ENCODE peak calls at places on chromosomes 5 and 9, in four cellular contexts. One of them, this sample, is unnamed.

GRCh38 chr9:4615251-4615650 is 46.8 kb upstream of the PLPP6 start:
- DNase-seq in stimulated activated CD8-positive, alpha-beta memory T cell treated with anti-CD3 and anti-CD28 coated beads, Interleukin-2, amount 100 ng/mL, for 48 hours: no peak
- DNase-seq in amygdala: no peak
- DNase-seq in GM06990: no peak
- DNase-seq in this sample: no peak

GRCh38 chr5:10019236-10019635 is 230.5 kb downstream of the ATPSCKMT start:
- DNase-seq in stimulated activated CD8-positive, alpha-beta memory T cell treated with anti-CD3 and anti-CD28 coated beads, Interleukin-2, amount 100 ng/mL, for 48 hours: no peak
- DNase-seq in amygdala: no peak
- DNase-seq in GM06990: no peak
- DNase-seq in this sample: no peak

GRCh38 chr9:81613002-81613750 is 76.2 kb downstream of the TLE1 start:
- DNase-seq in stimulated activated CD8-positive, alpha-beta memory T cell treated with anti-CD3 and anti-CD28 coated beads, Interleukin-2, amount 100 ng/mL, for 48 hours: no peak
- DNase-seq in amygdala: no peak
- DNase-seq in GM06990: no peak
- DNase-seq in this sample: no peak

GRCh38 chr5:142215915-142216681 is 107.5 kb downstream of the NDFIP1 start:
- DNase-seq in stimulated activated CD8-positive, alpha-beta memory T cell treated with anti-CD3 and anti-CD28 coated beads, Interleukin-2, amount 100 ng/mL, for 48 hours: no peak
- DNase-seq in amygdala: no peak
- DNase-seq in GM06990: no peak
- DNase-seq in this sample: peak; percentile 19

GRCh38 chr9:133032171-133032570 is 1.4 kb downstream of the GTF3C5 start:
- DNase-seq in stimulated activated CD8-positive, alpha-beta memory T cell treated with anti-CD3 and anti-CD28 coated beads, Interleukin-2, amount 100 ng/mL, for 48 hours: no peak
- DNase-seq in amygdala: no peak
- DNase-seq in GM06990: no peak
- DNase-seq in this sample: no peak

GRCh38 chr5:74424162-74424868 is 216.2 kb downstream of the ENC1 start:
- DNase-seq in stimulated activated CD8-positive, alpha-beta memory T cell treated with anti-CD3 and anti-CD28 coated beads, Interleukin-2, amount 100 ng/mL, for 48 hours: no peak
- DNase-seq in amygdala: no peak
- DNase-seq in GM06990: no peak
- DNase-seq in this sample: no peak

GRCh38 chr9:127816362-127816725 is 13.7 kb downstream of the FPGS start:
- DNase-seq in stimulated activated CD8-positive, alpha-beta memory T cell treated with anti-CD3 and anti-CD28 coated beads, Interleukin-2, amount 100 ng/mL, for 48 hours: no peak
- DNase-seq in amygdala: no peak
- DNase-seq in GM06990: no peak
- DNase-seq in this sample: no peak

GRCh38 chr9:86034863-86035734 is 64.3 kb downstream of the GOLM1 start:
- DNase-seq in stimulated activated CD8-positive, alpha-beta memory T cell treated with anti-CD3 and anti-CD28 coated beads, Interleukin-2, amount 100 ng/mL, for 48 hours: no peak
- DNase-seq in amygdala: no peak
- DNase-seq in GM06990: no peak
- DNase-seq in this sample: peak; percentile 82

GRCh38 chr5:167777746-167778145 is 513.7 kb upstream of the WWC1 start:
- DNase-seq in stimulated activated CD8-positive, alpha-beta memory T cell treated with anti-CD3 and anti-CD28 coated beads, Interleukin-2, amount 100 ng/mL, for 48 hours: no peak
- DNase-seq in amygdala: no peak
- DNase-seq in GM06990: no peak
- DNase-seq in this sample: no peak

GRCh38 chr5:17132444-17133083 is 84.9 kb upstream of the BASP1 start:
- DNase-seq in stimulated activated CD8-positive, alpha-beta memory T cell treated with anti-CD3 and anti-CD28 coated beads, Interleukin-2, amount 100 ng/mL, for 48 hours: no peak
- DNase-seq in amygdala: no peak
- DNase-seq in GM06990: peak; percentile 3
- DNase-seq in this sample: peak; percentile 31

GRCh38 chr9:83544002-83544698 is 5.9 kb upstream of the FRMD3 start:
- DNase-seq in stimulated activated CD8-positive, alpha-beta memory T cell treated with anti-CD3 and anti-CD28 coated beads, Interleukin-2, amount 100 ng/mL, for 48 hours: no peak
- DNase-seq in amygdala: no peak
- DNase-seq in GM06990: peak; percentile 15
- DNase-seq in this sample: peak; percentile 6

GRCh38 chr5:147290261-147290660 is 55.4 kb downstream of the STK32A start:
- DNase-seq in stimulated activated CD8-positive, alpha-beta memory T cell treated with anti-CD3 and anti-CD28 coated beads, Interleukin-2, amount 100 ng/mL, for 48 hours: no peak
- DNase-seq in amygdala: no peak
- DNase-seq in GM06990: no peak
- DNase-seq in this sample: no peak

GRCh38 chr9:114050226-114050568 is 27.9 kb downstream of the AMBP start:
- DNase-seq in stimulated activated CD8-positive, alpha-beta memory T cell treated with anti-CD3 and anti-CD28 coated beads, Interleukin-2, amount 100 ng/mL, for 48 hours: no peak
- DNase-seq in amygdala: no peak
- DNase-seq in GM06990: no peak
- DNase-seq in this sample: no peak

GRCh38 chr9:126519660-126520425 is 93.9 kb upstream of the LMX1B start:
- DNase-seq in stimulated activated CD8-positive, alpha-beta memory T cell treated with anti-CD3 and anti-CD28 coated beads, Interleukin-2, amount 100 ng/mL, for 48 hours: no peak
- DNase-seq in amygdala: no peak
- DNase-seq in GM06990: no peak
- DNase-seq in this sample: no peak

GRCh38 chr5:95113489-95113888 is 171.4 kb downstream of the MCTP1 start:
- DNase-seq in stimulated activated CD8-positive, alpha-beta memory T cell treated with anti-CD3 and anti-CD28 coated beads, Interleukin-2, amount 100 ng/mL, for 48 hours: no peak
- DNase-seq in amygdala: no peak
- DNase-seq in GM06990: no peak
- DNase-seq in this sample: no peak

GRCh38 chr5:139806726-139807646 is 11.4 kb downstream of the PSD2 start:
- DNase-seq in stimulated activated CD8-positive, alpha-beta memory T cell treated with anti-CD3 and anti-CD28 coated beads, Interleukin-2, amount 100 ng/mL, for 48 hours: no peak
- DNase-seq in amygdala: no peak
- DNase-seq in GM06990: no peak
- DNase-seq in this sample: peak; percentile 28

GRCh38 chr5:127660048-127660733 is 11.3 kb downstream of the CTXN3 start:
- DNase-seq in stimulated activated CD8-positive, alpha-beta memory T cell treated with anti-CD3 and anti-CD28 coated beads, Interleukin-2, amount 100 ng/mL, for 48 hours: no peak
- DNase-seq in amygdala: no peak
- DNase-seq in GM06990: no peak
- DNase-seq in this sample: no peak

GRCh38 chr5:73448072-73448432 is 525 bp downstream of the FOXD1 start:
- DNase-seq in stimulated activated CD8-positive, alpha-beta memory T cell treated with anti-CD3 and anti-CD28 coated beads, Interleukin-2, amount 100 ng/mL, for 48 hours: no peak
- DNase-seq in amygdala: no peak
- DNase-seq in GM06990: no peak
- DNase-seq in this sample: no peak

This sample was measured in G401.